ENCODE peak calls at places on chromosome 20, in seven cellular contexts. P is A549, I is body of pancreas, Y is heart right ventricle, O is transverse colon, N is PC-9, B is IMR-90. X is an unnamed sample. For H3K4me1, the result is how much of the 10 kb centered on the place peaks cover.

GRCh38 chr20:47392721-47393073 is 36.2 kb upstream of the ZMYND8 start:
- DNase-seq in B (peak), Y (no peak), I (no peak), N (peak), O (no peak), P (no peak), X (no peak)

GRCh38 chr20:18628330-18628941 is 40.6 kb downstream of the DTD1 start:
- DNase-seq in O (peak), N (no peak), B (no peak), Y (no peak), P (peak), I (peak), X (peak)

GRCh38 chr20:35257175-35257909 is 20.6 kb downstream of the MMP24OS start:
- DNase-seq in O (no peak), N (no peak), I (no peak), B (peak), P (no peak), Y (no peak), X (no peak)

GRCh38 chr20:9200196-9200595 is 131.3 kb downstream of the PLCB4 start:
- DNase-seq in N (no peak), P (no peak), I (no peak), Y (no peak), B (no peak), O (no peak), X (no peak)

GRCh38 chr20:53330744-53331143 is 262.9 kb downstream of the ZNF217 start:
- DNase-seq in I (no peak), Y (no peak), P (no peak), N (peak), O (no peak), B (no peak), X (no peak)

GRCh38 chr20:11235058-11235457 is 561.3 kb upstream of the JAG1 start:
- DNase-seq in I (no peak), B (peak), N (no peak), O (no peak), Y (no peak), P (no peak), X (no peak)

GRCh38 chr20:60993647-60994046 is 258.4 kb upstream of the CDH4 start:
- DNase-seq in B (peak), O (no peak), Y (no peak), I (no peak), N (peak), P (peak), X (no peak)

GRCh38 chr20:58018590-58018989 is 209.9 kb downstream of the ANKRD60 start:
- DNase-seq in B (no peak), I (no peak), O (no peak), P (no peak), Y (no peak), N (no peak), X (no peak)

GRCh38 chr20:53711333-53712211 is 117.9 kb upstream of the ZNF217 start:
- DNase-seq in Y (no peak), N (peak), I (no peak), B (no peak), O (no peak), P (no peak), X (no peak)

GRCh38 chr20:45949542-45950329 is 15.3 kb downstream of the PCIF1 start:
- DNase-seq in Y (no peak), P (no peak), I (no peak), B (no peak), N (peak), O (no peak), X (no peak)

DNA sequence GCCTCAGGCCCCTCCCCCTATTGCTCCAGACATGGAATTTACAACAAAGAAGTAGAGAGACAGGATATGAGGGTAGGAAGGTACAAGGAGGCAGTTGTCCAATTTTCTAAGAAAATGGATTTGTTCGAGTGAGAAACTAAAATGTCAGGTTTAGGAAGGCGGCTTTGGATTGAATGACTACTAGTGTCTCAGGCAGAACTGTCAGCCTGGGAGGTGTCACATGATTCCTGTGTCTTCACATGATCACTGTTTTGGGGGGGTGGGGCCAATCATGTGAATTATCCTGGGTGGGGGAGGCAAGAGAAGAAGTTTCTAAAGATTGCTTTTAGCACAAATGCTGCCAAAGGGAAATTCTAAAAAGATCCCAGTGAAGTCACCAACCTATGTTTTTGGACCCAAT is 2.3 kb downstream of the SIRPA start:
- DNase-seq in B (no peak), O (no peak), Y (no peak), P (no peak), N (no peak), I (peak), X (no peak)
- TF ChIP-seq CTCF in B (no peak), O (no peak), Y (no peak), P (no peak), N (no peak), I (no peak), X (no peak)

GRCh38 chr20:1376453-1377270 is 16.2 kb downstream of the FKBP1A start:
- DNase-seq in B (no peak), Y (no peak), P (no peak), N (no peak), I (no peak), O (no peak), X (peak)
- H3K4me1 ChIP-seq in B (under half), Y (half or more), P (under half), N (under half), I (under half), O (under half), X (under half)

GRCh38 chr20:44586986-44587980 is 4.9 kb downstream of the PKIG start:
- DNase-seq in P (no peak), N (no peak), B (peak), I (no peak), Y (no peak), O (no peak), X (peak)
- H3K4me3 ChIP-seq in P (no peak), N (no peak), B (no peak), I (no peak), Y (peak), O (no peak), X (no peak)

GRCh38 chr20:49712118-49712517 is 1.6 kb downstream of the B4GALT5 start:
- DNase-seq in P (no peak), O (no peak), I (no peak), B (no peak), Y (no peak), N (no peak), X (no peak)

GRCh38 chr20:49715466-49715865 is 1.8 kb upstream of the B4GALT5 start:
- DNase-seq in B (no peak), O (no peak), P (no peak), Y (no peak), N (no peak), I (no peak), X (no peak)

GRCh38 chr20:49711331-49711987 is 2.2 kb downstream of the B4GALT5 start:
- DNase-seq in Y (no peak), B (no peak), O (no peak), P (no peak), I (no peak), N (no peak), X (no peak)

GRCh38 chr20:49712918-49713778 is 530 bp downstream of the B4GALT5 start:
- DNase-seq in N (no peak), O (peak), Y (peak), P (peak), I (peak), B (peak), X (peak)

DNA sequence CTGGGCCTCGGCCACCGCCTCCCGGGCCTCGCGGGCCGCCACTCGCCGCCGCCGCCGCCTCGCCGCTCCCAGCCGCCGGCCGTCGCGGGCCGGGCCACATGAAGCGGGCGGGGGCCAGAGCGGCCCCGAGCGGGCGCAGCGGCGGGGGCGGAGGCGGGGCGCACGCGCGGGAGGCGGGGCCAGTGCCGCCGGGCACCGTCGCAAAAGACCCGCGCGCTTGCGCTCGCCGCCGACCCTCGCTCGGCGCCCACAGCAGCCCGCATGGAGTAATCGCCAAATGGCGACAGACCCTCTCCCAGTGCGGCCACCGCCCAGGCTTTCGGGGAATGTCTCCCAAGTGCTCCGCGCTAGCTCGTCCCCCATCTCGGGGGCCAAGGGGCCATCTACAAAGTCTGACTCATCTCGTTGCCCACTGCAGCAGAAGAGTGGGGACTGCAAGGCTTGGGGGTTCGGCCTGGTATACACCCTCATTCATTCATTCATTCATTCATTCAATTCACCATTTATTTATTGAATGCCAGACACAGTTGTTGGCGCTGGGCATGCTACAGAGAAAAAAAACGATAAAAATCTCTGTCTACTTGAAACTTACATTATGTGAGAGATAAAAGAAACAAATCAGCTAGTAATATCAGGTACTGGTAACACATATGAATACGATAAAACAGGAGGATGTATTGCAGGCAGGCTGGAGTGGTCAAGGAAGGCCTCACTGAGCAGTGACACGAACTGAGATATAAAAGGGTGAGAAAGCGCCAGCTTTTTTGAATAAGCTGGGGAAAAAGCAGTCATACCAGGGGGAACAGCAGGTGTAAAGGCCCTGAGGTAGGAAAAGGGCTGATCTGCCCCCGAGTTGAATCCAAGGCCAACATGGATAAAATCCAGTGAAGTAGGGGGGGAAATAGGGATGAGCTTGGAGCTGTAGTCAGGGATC is at the start of gene B4GALT5:
- DNase-seq in P (peak), B (peak), I (peak), N (no peak), Y (peak), O (peak), X (peak)
- TF ChIP-seq CTCF in P (no peak), B (no peak), I (no peak), N (no peak), Y (no peak), O (no peak), X (no peak)

GRCh38 chr20:63850689-63851547 is 10.4 kb upstream of the ABHD16B start:
- DNase-seq in I (no peak), Y (no peak), B (no peak), P (no peak), O (peak), N (peak), X (no peak)
- H3K4me1 ChIP-seq in I (under half), Y (half or more), B (under half), P (under half), O (under half), N (under half), X (under half)

GRCh38 chr20:22720206-22720605 is 135.8 kb upstream of the FOXA2 start:
- DNase-seq in B (no peak), N (no peak), P (no peak), I (no peak), Y (no peak), O (no peak), X (no peak)

GRCh38 chr20:22719250-22719649 is 134.9 kb upstream of the FOXA2 start:
- DNase-seq in Y (peak), I (no peak), B (no peak), P (no peak), N (no peak), O (peak), X (no peak)

GRCh38 chr20:22716824-22717351 is 132.5 kb upstream of the FOXA2 start:
- DNase-seq in I (no peak), O (no peak), P (peak), N (peak), B (peak), Y (no peak), X (no peak)

GRCh38 chr20:22711981-22712755 is 127.8 kb upstream of the FOXA2 start:
- DNase-seq in I (no peak), Y (no peak), N (peak), P (no peak), B (no peak), O (no peak), X (no peak)

GRCh38 chr20:22717466-22717865 is 133.1 kb upstream of the FOXA2 start:
- DNase-seq in I (no peak), N (peak), P (peak), B (no peak), O (peak), Y (no peak), X (no peak)
- H3K4me3 ChIP-seq in I (no peak), N (no peak), P (no peak), B (no peak), O (no peak), Y (no peak), X (no peak)

GRCh38 chr20:3352203-3352602 is 55.3 kb downstream of the DNAAF9 start:
- DNase-seq in I (no peak), N (no peak), P (no peak), O (no peak), Y (no peak), B (no peak), X (no peak)
- TF ChIP-seq CTCF in I (no peak), N (no peak), P (no peak), O (no peak), Y (no peak), B (no peak), X (no peak)

GRCh38 chr20:37918035-37918434 is 15.1 kb downstream of the VSTM2L start:
- DNase-seq in N (no peak), B (no peak), I (no peak), O (no peak), P (no peak), Y (no peak), X (no peak)

GRCh38 chr20:37915800-37916570 is 13.1 kb downstream of the VSTM2L start:
- DNase-seq in I (no peak), P (no peak), Y (no peak), N (no peak), O (no peak), B (no peak), X (no peak)

GRCh38 chr20:37915434-37915787 is 12.5 kb downstream of the VSTM2L start:
- DNase-seq in B (no peak), I (no peak), N (no peak), O (no peak), Y (no peak), P (no peak), X (no peak)

GRCh38 chr20:37919389-37920040 is 16.6 kb downstream of the VSTM2L start:
- DNase-seq in P (no peak), Y (no peak), N (no peak), B (no peak), I (no peak), O (no peak), X (no peak)

GRCh38 chr20:37917436-37917835 is 14.5 kb downstream of the VSTM2L start:
- DNase-seq in B (no peak), I (no peak), N (no peak), O (no peak), Y (no peak), P (no peak), X (no peak)
- H3K4me1 ChIP-seq in B (under half), I (under half), N (under half), O (under half), Y (under half), P (under half), X (under half)

GRCh38 chr20:49675368-49676151 is 38.1 kb downstream of the B4GALT5 start:
- DNase-seq in I (no peak), N (peak), B (no peak), P (peak), O (peak), Y (no peak), X (no peak)
- H3K4me3 ChIP-seq in I (no peak), N (peak), B (no peak), P (peak), O (no peak), Y (no peak), X (peak)

GRCh38 chr20:43248341-43248740 is 58.6 kb upstream of the PTPRT start:
- DNase-seq in B (no peak), I (no peak), P (no peak), Y (no peak), N (no peak), O (no peak), X (no peak)

GRCh38 chr20:43244647-43245046 is 54.9 kb upstream of the PTPRT start:
- DNase-seq in Y (no peak), I (no peak), N (no peak), P (no peak), O (no peak), B (no peak), X (no peak)

GRCh38 chr20:43247361-43247760 is 57.7 kb upstream of the PTPRT start:
- DNase-seq in Y (no peak), B (no peak), O (no peak), I (no peak), P (no peak), N (no peak), X (no peak)

GRCh38 chr20:43241057-43241702 is 51.5 kb upstream of the PTPRT start:
- DNase-seq in N (no peak), O (no peak), Y (no peak), P (no peak), I (no peak), B (no peak), X (no peak)

GRCh38 chr20:43243672-43244269 is 54.1 kb upstream of the PTPRT start:
- DNase-seq in N (no peak), I (peak), B (no peak), Y (no peak), O (no peak), P (peak), X (no peak)
- TF ChIP-seq CTCF in N (peak), I (peak), B (no peak), Y (no peak), O (no peak), P (peak), X (no peak)